ENCODE peak calls at places on chromosomes 16 and 17, in five cellular contexts. One of them, this sample, is unnamed.

GRCh38 chr16:11333010-11333409 is 12.2 kb upstream of the RMI2 start:
- DNase-seq in lung: no peak
- DNase-seq in activated gamma-delta T cell treated with anti-CD3 and anti-CD28 coated beads, Interleukin-2, amount 50 U/mL, for 16 hours: no peak
- DNase-seq in activated CD8-positive, alpha-beta memory T cell treated with anti-CD3 and anti-CD28 coated beads for 48 hours: no peak
- DNase-seq in left cardiac atrium: no peak
- DNase-seq in this sample: no peak

GRCh38 chr16:72872966-72873365 is 175.0 kb downstream of the ZFHX3 start:
- DNase-seq in lung: no peak
- DNase-seq in activated gamma-delta T cell treated with anti-CD3 and anti-CD28 coated beads, Interleukin-2, amount 50 U/mL, for 16 hours: no peak
- DNase-seq in activated CD8-positive, alpha-beta memory T cell treated with anti-CD3 and anti-CD28 coated beads for 48 hours: no peak
- DNase-seq in left cardiac atrium: no peak
- DNase-seq in this sample: no peak

GRCh38 chr17:8125196-8125946 is 1.5 kb upstream of the HES7 start:
- DNase-seq in lung: peak
- DNase-seq in activated gamma-delta T cell treated with anti-CD3 and anti-CD28 coated beads, Interleukin-2, amount 50 U/mL, for 16 hours: peak
- DNase-seq in activated CD8-positive, alpha-beta memory T cell treated with anti-CD3 and anti-CD28 coated beads for 48 hours: peak
- DNase-seq in left cardiac atrium: peak
- DNase-seq in this sample: no peak

GRCh38 chr17:72273301-72274056 is 152.7 kb downstream of the SOX9 start:
- DNase-seq in lung: no peak
- DNase-seq in activated gamma-delta T cell treated with anti-CD3 and anti-CD28 coated beads, Interleukin-2, amount 50 U/mL, for 16 hours: no peak
- DNase-seq in activated CD8-positive, alpha-beta memory T cell treated with anti-CD3 and anti-CD28 coated beads for 48 hours: no peak
- DNase-seq in left cardiac atrium: no peak
- DNase-seq in this sample: no peak

GRCh38 chr17:80018917-80019651 is 16.6 kb downstream of the TBC1D16 start:
- DNase-seq in lung: no peak
- DNase-seq in activated gamma-delta T cell treated with anti-CD3 and anti-CD28 coated beads, Interleukin-2, amount 50 U/mL, for 16 hours: no peak
- DNase-seq in activated CD8-positive, alpha-beta memory T cell treated with anti-CD3 and anti-CD28 coated beads for 48 hours: no peak
- DNase-seq in left cardiac atrium: no peak
- DNase-seq in this sample: no peak

GRCh38 chr16:58243528-58244004 is 45.7 kb upstream of the CSNK2A2 start:
- DNase-seq in lung: no peak
- DNase-seq in activated gamma-delta T cell treated with anti-CD3 and anti-CD28 coated beads, Interleukin-2, amount 50 U/mL, for 16 hours: no peak
- DNase-seq in activated CD8-positive, alpha-beta memory T cell treated with anti-CD3 and anti-CD28 coated beads for 48 hours: no peak
- DNase-seq in left cardiac atrium: no peak
- DNase-seq in this sample: no peak

GRCh38 chr16:56903866-56904265 is 28.1 kb upstream of the HERPUD1 start:
- DNase-seq in lung: no peak
- DNase-seq in activated gamma-delta T cell treated with anti-CD3 and anti-CD28 coated beads, Interleukin-2, amount 50 U/mL, for 16 hours: no peak
- DNase-seq in activated CD8-positive, alpha-beta memory T cell treated with anti-CD3 and anti-CD28 coated beads for 48 hours: no peak
- DNase-seq in left cardiac atrium: no peak
- DNase-seq in this sample: no peak

GRCh38 chr16:56630134-56630533 is 2.3 kb upstream of the MT1M start:
- DNase-seq in lung: no peak
- DNase-seq in activated gamma-delta T cell treated with anti-CD3 and anti-CD28 coated beads, Interleukin-2, amount 50 U/mL, for 16 hours: no peak
- DNase-seq in activated CD8-positive, alpha-beta memory T cell treated with anti-CD3 and anti-CD28 coated beads for 48 hours: no peak
- DNase-seq in left cardiac atrium: no peak
- DNase-seq in this sample: no peak

GRCh38 chr16:51434567-51435198 is 283.6 kb upstream of the SALL1 start:
- DNase-seq in lung: no peak
- DNase-seq in activated gamma-delta T cell treated with anti-CD3 and anti-CD28 coated beads, Interleukin-2, amount 50 U/mL, for 16 hours: no peak
- DNase-seq in activated CD8-positive, alpha-beta memory T cell treated with anti-CD3 and anti-CD28 coated beads for 48 hours: no peak
- DNase-seq in left cardiac atrium: no peak
- DNase-seq in this sample: no peak

GRCh38 chr17:77125432-77125901 is 15.3 kb upstream of the SEC14L1 start:
- DNase-seq in lung: no peak
- DNase-seq in activated gamma-delta T cell treated with anti-CD3 and anti-CD28 coated beads, Interleukin-2, amount 50 U/mL, for 16 hours: no peak
- DNase-seq in activated CD8-positive, alpha-beta memory T cell treated with anti-CD3 and anti-CD28 coated beads for 48 hours: no peak
- DNase-seq in left cardiac atrium: no peak
- DNase-seq in this sample: no peak

GRCh38 chr16:55502801-55503366 is 6.0 kb upstream of the LPCAT2 start:
- DNase-seq in lung: peak
- DNase-seq in activated gamma-delta T cell treated with anti-CD3 and anti-CD28 coated beads, Interleukin-2, amount 50 U/mL, for 16 hours: no peak
- DNase-seq in activated CD8-positive, alpha-beta memory T cell treated with anti-CD3 and anti-CD28 coated beads for 48 hours: no peak
- DNase-seq in left cardiac atrium: peak
- DNase-seq in this sample: no peak

GRCh38 chr17:58402679-58403078 is 14.7 kb downstream of the RNF43 start:
- DNase-seq in lung: no peak
- DNase-seq in activated gamma-delta T cell treated with anti-CD3 and anti-CD28 coated beads, Interleukin-2, amount 50 U/mL, for 16 hours: no peak
- DNase-seq in activated CD8-positive, alpha-beta memory T cell treated with anti-CD3 and anti-CD28 coated beads for 48 hours: no peak
- DNase-seq in left cardiac atrium: no peak
- DNase-seq in this sample: no peak

GRCh38 chr17:80725532-80725931 is 180.9 kb downstream of the RPTOR start:
- DNase-seq in lung: no peak
- DNase-seq in activated gamma-delta T cell treated with anti-CD3 and anti-CD28 coated beads, Interleukin-2, amount 50 U/mL, for 16 hours: no peak
- DNase-seq in activated CD8-positive, alpha-beta memory T cell treated with anti-CD3 and anti-CD28 coated beads for 48 hours: no peak
- DNase-seq in left cardiac atrium: no peak
- DNase-seq in this sample: no peak

GRCh38 chr17:59311051-59311468 is 20.4 kb upstream of the YPEL2 start:
- DNase-seq in lung: peak
- DNase-seq in activated gamma-delta T cell treated with anti-CD3 and anti-CD28 coated beads, Interleukin-2, amount 50 U/mL, for 16 hours: peak
- DNase-seq in activated CD8-positive, alpha-beta memory T cell treated with anti-CD3 and anti-CD28 coated beads for 48 hours: no peak
- DNase-seq in left cardiac atrium: peak
- DNase-seq in this sample: no peak

GRCh38 chr17:1083451-1084187 is 86.7 kb downstream of the TIMM22 start:
- DNase-seq in lung: no peak
- DNase-seq in activated gamma-delta T cell treated with anti-CD3 and anti-CD28 coated beads, Interleukin-2, amount 50 U/mL, for 16 hours: no peak
- DNase-seq in activated CD8-positive, alpha-beta memory T cell treated with anti-CD3 and anti-CD28 coated beads for 48 hours: no peak
- DNase-seq in left cardiac atrium: peak
- DNase-seq in this sample: no peak

GRCh38 chr16:67260426-67261063 is 11.8 kb downstream of the SLC9A5 start:
- DNase-seq in lung: no peak
- DNase-seq in activated gamma-delta T cell treated with anti-CD3 and anti-CD28 coated beads, Interleukin-2, amount 50 U/mL, for 16 hours: no peak
- DNase-seq in activated CD8-positive, alpha-beta memory T cell treated with anti-CD3 and anti-CD28 coated beads for 48 hours: no peak
- DNase-seq in left cardiac atrium: no peak
- DNase-seq in this sample: no peak

GRCh38 chr16:31216552-31217530 is at the start of gene PYDC1:
- DNase-seq in lung: no peak
- DNase-seq in activated gamma-delta T cell treated with anti-CD3 and anti-CD28 coated beads, Interleukin-2, amount 50 U/mL, for 16 hours: no peak
- DNase-seq in activated CD8-positive, alpha-beta memory T cell treated with anti-CD3 and anti-CD28 coated beads for 48 hours: no peak
- DNase-seq in left cardiac atrium: no peak
- DNase-seq in this sample: no peak

GRCh38 chr17:8391711-8392110 is 5.9 kb downstream of the RNF222 start:
- DNase-seq in lung: no peak
- DNase-seq in activated gamma-delta T cell treated with anti-CD3 and anti-CD28 coated beads, Interleukin-2, amount 50 U/mL, for 16 hours: no peak
- DNase-seq in activated CD8-positive, alpha-beta memory T cell treated with anti-CD3 and anti-CD28 coated beads for 48 hours: no peak
- DNase-seq in left cardiac atrium: no peak
- DNase-seq in this sample: no peak

GRCh38 chr17:61488878-61489718 is 36.9 kb downstream of the TBX4 start:
- DNase-seq in lung: no peak
- DNase-seq in activated gamma-delta T cell treated with anti-CD3 and anti-CD28 coated beads, Interleukin-2, amount 50 U/mL, for 16 hours: no peak
- DNase-seq in activated CD8-positive, alpha-beta memory T cell treated with anti-CD3 and anti-CD28 coated beads for 48 hours: no peak
- DNase-seq in left cardiac atrium: no peak
- DNase-seq in this sample: no peak

GRCh38 chr17:74392848-74393247 is 25.5 kb downstream of the GPR142 start:
- DNase-seq in lung: no peak
- DNase-seq in activated gamma-delta T cell treated with anti-CD3 and anti-CD28 coated beads, Interleukin-2, amount 50 U/mL, for 16 hours: no peak
- DNase-seq in activated CD8-positive, alpha-beta memory T cell treated with anti-CD3 and anti-CD28 coated beads for 48 hours: no peak
- DNase-seq in left cardiac atrium: no peak
- DNase-seq in this sample: no peak

GRCh38 chr16:87240211-87241134 is 76.7 kb downstream of the C16orf95 start:
- DNase-seq in lung: no peak
- DNase-seq in activated gamma-delta T cell treated with anti-CD3 and anti-CD28 coated beads, Interleukin-2, amount 50 U/mL, for 16 hours: no peak
- DNase-seq in activated CD8-positive, alpha-beta memory T cell treated with anti-CD3 and anti-CD28 coated beads for 48 hours: no peak
- DNase-seq in left cardiac atrium: no peak
- DNase-seq in this sample: no peak

GRCh38 chr16:3924763-3925162 is 44.2 kb upstream of the CREBBP start:
- DNase-seq in lung: no peak
- DNase-seq in activated gamma-delta T cell treated with anti-CD3 and anti-CD28 coated beads, Interleukin-2, amount 50 U/mL, for 16 hours: no peak
- DNase-seq in activated CD8-positive, alpha-beta memory T cell treated with anti-CD3 and anti-CD28 coated beads for 48 hours: no peak
- DNase-seq in left cardiac atrium: no peak
- DNase-seq in this sample: no peak

GRCh38 chr17:6408271-6408670 is 26.6 kb downstream of the AIPL1 start:
- DNase-seq in lung: no peak
- DNase-seq in activated gamma-delta T cell treated with anti-CD3 and anti-CD28 coated beads, Interleukin-2, amount 50 U/mL, for 16 hours: no peak
- DNase-seq in activated CD8-positive, alpha-beta memory T cell treated with anti-CD3 and anti-CD28 coated beads for 48 hours: no peak
- DNase-seq in left cardiac atrium: no peak
- DNase-seq in this sample: no peak

GRCh38 chr17:58283674-58284612 is 3.2 kb upstream of the MPO start:
- DNase-seq in lung: no peak
- DNase-seq in activated gamma-delta T cell treated with anti-CD3 and anti-CD28 coated beads, Interleukin-2, amount 50 U/mL, for 16 hours: no peak
- DNase-seq in activated CD8-positive, alpha-beta memory T cell treated with anti-CD3 and anti-CD28 coated beads for 48 hours: no peak
- DNase-seq in left cardiac atrium: no peak
- DNase-seq in this sample: no peak

GRCh38 chr17:43732961-43733360 is 25.6 kb downstream of the SOST start:
- DNase-seq in lung: no peak
- DNase-seq in activated gamma-delta T cell treated with anti-CD3 and anti-CD28 coated beads, Interleukin-2, amount 50 U/mL, for 16 hours: no peak
- DNase-seq in activated CD8-positive, alpha-beta memory T cell treated with anti-CD3 and anti-CD28 coated beads for 48 hours: no peak
- DNase-seq in left cardiac atrium: no peak
- DNase-seq in this sample: no peak

GRCh38 chr17:70677783-70678647 is 508.7 kb downstream of the KCNJ2 start:
- DNase-seq in lung: no peak
- DNase-seq in activated gamma-delta T cell treated with anti-CD3 and anti-CD28 coated beads, Interleukin-2, amount 50 U/mL, for 16 hours: no peak
- DNase-seq in activated CD8-positive, alpha-beta memory T cell treated with anti-CD3 and anti-CD28 coated beads for 48 hours: no peak
- DNase-seq in left cardiac atrium: no peak
- DNase-seq in this sample: no peak

GRCh38 chr16:4315185-4316102 is at the start of gene GLIS2:
- DNase-seq in lung: peak
- DNase-seq in activated gamma-delta T cell treated with anti-CD3 and anti-CD28 coated beads, Interleukin-2, amount 50 U/mL, for 16 hours: no peak
- DNase-seq in activated CD8-positive, alpha-beta memory T cell treated with anti-CD3 and anti-CD28 coated beads for 48 hours: no peak
- DNase-seq in left cardiac atrium: peak
- DNase-seq in this sample: no peak

GRCh38 chr17:48791128-48792032 is 25.6 kb downstream of the TTLL6 start:
- DNase-seq in lung: peak
- DNase-seq in activated gamma-delta T cell treated with anti-CD3 and anti-CD28 coated beads, Interleukin-2, amount 50 U/mL, for 16 hours: no peak
- DNase-seq in activated CD8-positive, alpha-beta memory T cell treated with anti-CD3 and anti-CD28 coated beads for 48 hours: no peak
- DNase-seq in left cardiac atrium: peak
- DNase-seq in this sample: peak

GRCh38 chr16:2769675-2770056 is 7.4 kb downstream of the ELOB start:
- DNase-seq in lung: peak
- DNase-seq in activated gamma-delta T cell treated with anti-CD3 and anti-CD28 coated beads, Interleukin-2, amount 50 U/mL, for 16 hours: no peak
- DNase-seq in activated CD8-positive, alpha-beta memory T cell treated with anti-CD3 and anti-CD28 coated beads for 48 hours: no peak
- DNase-seq in left cardiac atrium: peak
- DNase-seq in this sample: no peak

GRCh38 chr16:69039333-69039941 is 66.0 kb upstream of the HAS3 start:
- DNase-seq in lung: no peak
- DNase-seq in activated gamma-delta T cell treated with anti-CD3 and anti-CD28 coated beads, Interleukin-2, amount 50 U/mL, for 16 hours: no peak
- DNase-seq in activated CD8-positive, alpha-beta memory T cell treated with anti-CD3 and anti-CD28 coated beads for 48 hours: no peak
- DNase-seq in left cardiac atrium: no peak
- DNase-seq in this sample: no peak

This sample was measured in CMK.